ENCODE peak calls at places on chromosome 20, in five cellular contexts. One of them, this sample, is unnamed.
A peak's percentile ranks its signal among the peaks of the same experiment; 100 is the strongest.

GRCh38 chr20:13851279-13851678 is 66.5 kb downstream of the NDUFAF5 start:
- DNase-seq in psoas muscle: no peak
- DNase-seq in cardiac fibroblast: no peak
- DNase-seq in ovary: no peak
- DNase-seq in heart right ventricle: no peak
- DNase-seq in this sample: no peak

GRCh38 chr20:56805966-56806365 is 176.9 kb downstream of the TFAP2C start:
- DNase-seq in cardiac fibroblast: no peak
- DNase-seq in psoas muscle: no peak
- DNase-seq in ovary: no peak
- DNase-seq in heart right ventricle: no peak
- DNase-seq in this sample: no peak

GRCh38 chr20:35306931-35307517 is 14.8 kb upstream of the FAM83C start:
- DNase-seq in heart right ventricle: no peak
- DNase-seq in ovary: no peak
- DNase-seq in cardiac fibroblast: peak; percentile 91
- DNase-seq in psoas muscle: peak; percentile 60
- DNase-seq in this sample: peak; percentile 85

GRCh38 chr20:45100563-45101245 is at the start of gene KCNS1:
- DNase-seq in psoas muscle: no peak
- DNase-seq in ovary: no peak
- DNase-seq in cardiac fibroblast: peak; percentile 33
- DNase-seq in heart right ventricle: no peak
- DNase-seq in this sample: no peak

GRCh38 chr20:49727473-49727872 is 13.8 kb upstream of the B4GALT5 start:
- DNase-seq in psoas muscle: no peak
- DNase-seq in ovary: no peak
- DNase-seq in heart right ventricle: no peak
- DNase-seq in cardiac fibroblast: no peak
- DNase-seq in this sample: no peak

GRCh38 chr20:23200413-23200812 is 114.3 kb upstream of the CD93 start:
- DNase-seq in cardiac fibroblast: no peak
- DNase-seq in heart right ventricle: no peak
- DNase-seq in psoas muscle: no peak
- DNase-seq in ovary: no peak
- DNase-seq in this sample: no peak

GRCh38 chr20:43295263-43295662 is 105.6 kb upstream of the PTPRT start:
- DNase-seq in heart right ventricle: no peak
- DNase-seq in ovary: no peak
- DNase-seq in cardiac fibroblast: no peak
- DNase-seq in psoas muscle: no peak
- DNase-seq in this sample: no peak

GRCh38 chr20:18057106-18057993 is at the start of gene OVOL2:
- DNase-seq in cardiac fibroblast: no peak
- DNase-seq in ovary: no peak
- DNase-seq in psoas muscle: peak; percentile 16
- DNase-seq in heart right ventricle: no peak
- DNase-seq in this sample: no peak

GRCh38 chr20:15759546-15760216 is 813.6 kb downstream of the KIF16B start:
- DNase-seq in heart right ventricle: no peak
- DNase-seq in cardiac fibroblast: no peak
- DNase-seq in ovary: no peak
- DNase-seq in psoas muscle: no peak
- DNase-seq in this sample: no peak

GRCh38 chr20:6058684-6059295 is 4.9 kb upstream of the LRRN4 start:
- DNase-seq in psoas muscle: no peak
- DNase-seq in ovary: no peak
- DNase-seq in heart right ventricle: no peak
- DNase-seq in cardiac fibroblast: peak; percentile 41
- DNase-seq in this sample: no peak

GRCh38 chr20:18421608-18422007 is 45.2 kb downstream of the DZANK1 start:
- DNase-seq in ovary: no peak
- DNase-seq in heart right ventricle: no peak
- DNase-seq in cardiac fibroblast: no peak
- DNase-seq in psoas muscle: no peak
- DNase-seq in this sample: no peak

GRCh38 chr20:2135018-2135417 is 33.4 kb downstream of the STK35 start:
- DNase-seq in psoas muscle: no peak
- DNase-seq in cardiac fibroblast: no peak
- DNase-seq in ovary: no peak
- DNase-seq in heart right ventricle: no peak
- DNase-seq in this sample: no peak

GRCh38 chr20:18628330-18628941 is 40.6 kb downstream of the DTD1 start:
- DNase-seq in heart right ventricle: no peak
- DNase-seq in ovary: no peak
- DNase-seq in psoas muscle: no peak
- DNase-seq in cardiac fibroblast: no peak
- DNase-seq in this sample: no peak

GRCh38 chr20:6121504-6121903 is 1.3 kb downstream of the FERMT1 start:
- DNase-seq in cardiac fibroblast: no peak
- DNase-seq in heart right ventricle: no peak
- DNase-seq in psoas muscle: no peak
- DNase-seq in ovary: no peak
- DNase-seq in this sample: no peak

GRCh38 chr20:36744243-36744642 is 1.6 kb downstream of the NDRG3 start:
- DNase-seq in ovary: no peak
- DNase-seq in cardiac fibroblast: no peak
- DNase-seq in psoas muscle: no peak
- DNase-seq in heart right ventricle: no peak
- DNase-seq in this sample: no peak
- H3K4me3 ChIP-seq in ovary: no peak overlapping the region
- H3K4me3 ChIP-seq in cardiac fibroblast: no peak overlapping the region
- H3K4me3 ChIP-seq in psoas muscle: peak overlapping the region; percentile 94
- H3K4me3 ChIP-seq in heart right ventricle: no peak overlapping the region
- H3K4me3 ChIP-seq in this sample: no peak overlapping the region

DNA sequence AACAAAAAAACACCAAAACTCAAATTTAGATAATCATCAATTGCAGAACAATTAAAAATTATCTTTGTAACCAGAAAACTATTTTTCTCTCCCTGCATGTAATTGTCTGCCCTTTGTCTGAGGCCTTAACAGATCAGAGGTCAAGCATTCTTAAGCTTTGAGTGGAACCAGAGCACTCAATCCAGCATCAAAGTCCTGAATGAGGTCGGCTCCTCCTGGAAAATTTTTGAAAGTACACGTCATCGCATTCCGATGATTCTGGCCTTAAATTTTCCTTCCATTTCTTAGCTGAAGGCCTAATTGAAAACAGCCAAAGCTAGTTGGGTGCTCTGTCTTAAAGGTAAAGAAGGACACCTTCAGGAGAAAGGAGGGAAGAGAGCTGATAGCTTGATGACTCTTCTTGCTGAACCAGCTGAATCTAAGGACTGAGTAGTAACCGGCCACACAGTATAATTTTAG is 510.2 kb upstream of the SULF2 start:
- DNase-seq in heart right ventricle: no peak
- DNase-seq in psoas muscle: no peak
- DNase-seq in ovary: no peak
- DNase-seq in cardiac fibroblast: peak; percentile 97
- DNase-seq in this sample: peak; percentile 95
- TF ChIP-seq CTCF in heart right ventricle: peak; percentile 55
- TF ChIP-seq CTCF in psoas muscle: no peak
- TF ChIP-seq CTCF in ovary: no peak
- TF ChIP-seq CTCF in cardiac fibroblast: no peak
- TF ChIP-seq CTCF in this sample: peak; percentile 48

DNA sequence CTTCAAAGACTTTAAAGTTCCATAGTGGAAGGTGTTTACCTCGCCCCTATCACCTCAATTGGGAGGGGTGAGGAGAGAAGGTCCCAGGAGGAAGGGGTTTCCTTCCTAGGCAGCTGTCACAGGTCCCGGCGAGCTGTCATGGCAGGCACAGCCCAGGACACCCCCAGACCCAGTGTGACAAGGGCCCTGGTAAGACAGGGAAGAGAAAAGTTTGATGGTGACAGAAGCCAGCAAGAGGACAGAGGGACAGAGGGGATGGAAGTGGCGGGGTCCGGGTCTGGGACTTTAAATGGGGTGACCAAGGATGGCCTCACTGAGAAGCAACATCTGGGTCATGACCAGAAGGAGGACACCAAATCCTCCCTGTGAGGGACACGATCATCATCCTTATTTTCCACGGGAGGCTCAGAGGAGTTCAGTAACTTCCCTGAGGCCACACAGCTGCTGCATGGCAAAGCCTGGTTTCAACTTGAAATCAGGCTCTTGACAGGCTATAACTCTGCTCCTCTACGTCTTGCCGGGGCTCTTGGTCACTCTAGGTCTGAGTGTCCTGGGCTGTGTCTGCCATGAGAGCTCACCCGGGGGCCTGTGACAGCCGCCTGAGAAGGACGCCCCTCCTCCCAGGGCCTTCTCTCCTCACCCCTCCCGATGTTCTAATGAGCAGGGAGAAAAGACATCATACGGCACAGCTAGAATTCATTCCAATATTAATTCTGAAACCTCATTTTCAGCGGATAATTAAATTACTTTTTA is 222.3 kb downstream of the PREX1 start:
- DNase-seq in ovary: no peak
- DNase-seq in psoas muscle: no peak
- DNase-seq in heart right ventricle: no peak
- DNase-seq in cardiac fibroblast: no peak
- DNase-seq in this sample: no peak
- H3K4me3 ChIP-seq in ovary: no peak overlapping the region
- H3K4me3 ChIP-seq in psoas muscle: no peak overlapping the region
- H3K4me3 ChIP-seq in heart right ventricle: no peak overlapping the region
- H3K4me3 ChIP-seq in cardiac fibroblast: no peak overlapping the region
- H3K4me3 ChIP-seq in this sample: no peak overlapping the region

GRCh38 chr20:51616060-51616459 is 73.5 kb upstream of the NFATC2 start:
- DNase-seq in psoas muscle: no peak
- DNase-seq in ovary: no peak
- DNase-seq in heart right ventricle: no peak
- DNase-seq in cardiac fibroblast: no peak
- DNase-seq in this sample: no peak
- TF ChIP-seq CTCF in psoas muscle: no peak
- TF ChIP-seq CTCF in ovary: no peak
- TF ChIP-seq CTCF in heart right ventricle: no peak
- TF ChIP-seq CTCF in cardiac fibroblast: peak; percentile 17
- TF ChIP-seq CTCF in this sample: peak; percentile 17

GRCh38 chr20:62797671-62798532 is 1.6 kb downstream of the MRGBP start:
- DNase-seq in psoas muscle: no peak
- DNase-seq in ovary: peak; percentile 50
- DNase-seq in cardiac fibroblast: no peak
- DNase-seq in heart right ventricle: no peak
- DNase-seq in this sample: no peak
- H3K4me3 ChIP-seq in psoas muscle: peak overlapping the region; percentile 70
- H3K4me3 ChIP-seq in ovary: no peak overlapping the region
- H3K4me3 ChIP-seq in cardiac fibroblast: no peak overlapping the region
- H3K4me3 ChIP-seq in heart right ventricle: peak overlapping the region; percentile 65
- H3K4me3 ChIP-seq in this sample: no peak overlapping the region